ENCODE peak calls at places on chromosome 11, in eight cellular contexts. L is activated B cell treated with CpG ODN at 0.5 μM for 24 hours; P is left ventricle myocardium superior; A is adipocyte; B is colonic mucosa; S is activated CD4-positive, alpha-beta T cell treated with anti-CD3 and anti-CD28 coated beads for 4 hours; E is EH; X is HTR-8/SVneo. D is an unnamed sample.
A peak's percentile ranks its signal among the peaks of the same experiment; 100 is the strongest.

GRCh38 chr11:105022527-105022926 is 441 bp downstream of the CASP5 start:
- DNase-seq in P (no peak), A (no peak), L (no peak), S (no peak), X (no peak), B (no peak), E (no peak), D (peak; percentile 32)

GRCh38 chr11:36508743-36509142 is 1.3 kb downstream of the TRAF6 start:
- DNase-seq in X (no peak), B (no peak), P (no peak), A (peak; percentile 51), L (no peak), S (no peak), E (no peak), D (no peak)

GRCh38 chr11:130827697-130828377 is 88.4 kb downstream of the SNX19 start:
- DNase-seq in P (peak; percentile 80), S (no peak), X (peak; percentile 71), A (peak; percentile 92), E (peak; percentile 89), L (no peak), B (peak; percentile 45), D (peak; percentile 54)

GRCh38 chr11:69253028-69253427 is 40.9 kb upstream of the MYEOV start:
- DNase-seq in S (no peak), A (no peak), B (no peak), P (no peak), E (peak; percentile 74), X (no peak), L (no peak), D (no peak)

GRCh38 chr11:45104006-45104789 is 42.2 kb upstream of the PRDM11 start:
- DNase-seq in L (no peak), A (no peak), P (no peak), B (peak; percentile 10), E (no peak), X (no peak), S (no peak), D (no peak)

GRCh38 chr11:122851366-122852011 is 13.2 kb downstream of the CRTAM start:
- DNase-seq in X (no peak), E (no peak), B (no peak), L (no peak), S (peak; percentile 12), P (no peak), A (no peak), D (peak; percentile 28)

GRCh38 chr11:112322173-112322813 is 61.6 kb upstream of the PLET1 start:
- DNase-seq in E (no peak), S (no peak), P (no peak), L (no peak), A (no peak), X (no peak), B (no peak), D (no peak)

GRCh38 chr11:47617417-47617809 is 23.2 kb upstream of the C1QTNF4 start:
- DNase-seq in L (no peak), E (peak; percentile 79), B (no peak), P (no peak), X (no peak), A (peak; percentile 84), S (no peak), D (no peak)

GRCh38 chr11:68893282-68893681 is 10.3 kb downstream of the MRPL21 start:
- DNase-seq in A (no peak), P (no peak), B (no peak), E (no peak), X (no peak), L (no peak), S (no peak), D (no peak)

GRCh38 chr11:106708348-106708747 is 309.9 kb downstream of the GUCY1A2 start:
- DNase-seq in L (no peak), A (no peak), S (no peak), E (no peak), P (no peak), X (no peak), B (no peak), D (no peak)

GRCh38 chr11:108496643-108497256 is 1.4 kb downstream of the POGLUT3 start:
- DNase-seq in B (no peak), S (no peak), X (no peak), A (peak; percentile 52), P (no peak), E (peak; percentile 34), L (no peak), D (no peak)